ENCODE peak calls at places on chromosomes 4 and X, in eight cellular contexts. W is GM12865, J is astrocyte of the spinal cord, A is uterus, B is epithelial cell of proximal tubule, Q is A673, O is prostate gland, N is AG09309. X is an unnamed sample.

GRCh38 chr4:11323771-11324170 is 104.9 kb downstream of the HS3ST1 start:
- DNase-seq in W (no peak), J (no peak), A (no peak), B (no peak), Q (no peak), O (no peak), N (no peak), X (no peak)

GRCh38 chr4:14841801-14842748 is 160.2 kb upstream of the CPEB2 start:
- DNase-seq in W (no peak), J (no peak), A (no peak), B (no peak), Q (peak), O (no peak), N (no peak), X (no peak)

GRCh38 chr4:8314691-8315255 is 45.2 kb downstream of the HTRA3 start:
- DNase-seq in W (no peak), J (no peak), A (peak), B (no peak), Q (no peak), O (no peak), N (no peak), X (no peak)

GRCh38 chrX:154002215-154002719 is 17.4 kb downstream of the IRAK1 start:
- DNase-seq in W (peak), J (peak), A (no peak), B (peak), Q (peak), O (no peak), N (peak), X (peak)

GRCh38 chr4:117560329-117560728 is 474.0 kb upstream of the NDST3 start:
- DNase-seq in W (peak), J (peak), A (no peak), B (no peak), Q (peak), O (no peak), N (no peak), X (no peak)

GRCh38 chr4:124132161-124132560 is 580.4 kb downstream of the ANKRD50 start:
- DNase-seq in W (no peak), J (no peak), A (no peak), B (no peak), Q (no peak), O (no peak), N (no peak), X (no peak)

GRCh38 chr4:128776794-128777216 is 32.7 kb upstream of the JADE1 start:
- DNase-seq in W (no peak), J (peak), A (no peak), B (peak), Q (peak), O (no peak), N (peak), X (peak)

GRCh38 chrX:16970977-16971376 is 24.5 kb downstream of the REPS2 start:
- DNase-seq in W (no peak), J (peak), A (no peak), B (no peak), Q (no peak), O (no peak), N (no peak), X (no peak)

GRCh38 chr4:185775792-185776555 is 36.0 kb downstream of the SORBS2 start:
- DNase-seq in W (no peak), J (peak), A (no peak), B (no peak), Q (no peak), O (no peak), N (no peak), X (no peak)

DNA sequence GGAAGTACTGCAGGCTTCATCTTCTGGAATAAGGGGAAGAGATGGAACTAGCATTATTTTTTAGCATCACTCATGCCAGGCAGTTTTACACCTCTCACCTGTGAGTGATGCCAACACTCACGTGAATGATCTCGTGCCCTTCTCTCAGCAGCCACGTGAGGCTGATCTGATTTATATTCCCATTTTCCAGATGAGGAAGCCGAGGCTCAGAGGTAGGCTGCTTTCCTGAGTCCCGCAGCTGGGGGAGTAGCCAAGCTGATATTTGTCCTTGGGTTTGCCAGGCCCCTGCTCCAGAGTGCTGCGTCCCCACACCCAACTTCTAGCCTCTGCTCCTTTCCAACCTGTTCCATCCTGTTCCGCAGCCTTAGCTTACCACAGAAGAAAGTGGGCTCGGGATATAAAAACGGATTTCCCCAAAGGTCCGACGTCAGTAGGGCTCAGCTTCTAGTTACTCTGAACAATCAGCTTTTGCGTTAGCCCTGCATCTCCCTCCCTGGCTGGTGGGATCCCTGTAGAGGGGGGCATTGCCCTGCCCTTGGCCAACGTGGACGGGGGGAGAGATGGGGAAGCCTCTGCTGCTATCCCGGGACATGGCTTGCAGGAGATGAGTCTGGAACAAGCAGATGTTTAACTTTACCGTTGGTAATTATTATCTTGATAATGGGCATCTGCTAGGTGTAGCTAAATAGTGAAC is 9.3 kb downstream of the EVC start:
- DNase-seq in W (no peak), J (no peak), A (no peak), B (no peak), Q (no peak), O (no peak), N (no peak), X (no peak)
- H3K4me3 ChIP-seq in W (no peak), J (no peak), A (no peak), B (no peak), Q (no peak), O (no peak), N (no peak), X (no peak)

DNA sequence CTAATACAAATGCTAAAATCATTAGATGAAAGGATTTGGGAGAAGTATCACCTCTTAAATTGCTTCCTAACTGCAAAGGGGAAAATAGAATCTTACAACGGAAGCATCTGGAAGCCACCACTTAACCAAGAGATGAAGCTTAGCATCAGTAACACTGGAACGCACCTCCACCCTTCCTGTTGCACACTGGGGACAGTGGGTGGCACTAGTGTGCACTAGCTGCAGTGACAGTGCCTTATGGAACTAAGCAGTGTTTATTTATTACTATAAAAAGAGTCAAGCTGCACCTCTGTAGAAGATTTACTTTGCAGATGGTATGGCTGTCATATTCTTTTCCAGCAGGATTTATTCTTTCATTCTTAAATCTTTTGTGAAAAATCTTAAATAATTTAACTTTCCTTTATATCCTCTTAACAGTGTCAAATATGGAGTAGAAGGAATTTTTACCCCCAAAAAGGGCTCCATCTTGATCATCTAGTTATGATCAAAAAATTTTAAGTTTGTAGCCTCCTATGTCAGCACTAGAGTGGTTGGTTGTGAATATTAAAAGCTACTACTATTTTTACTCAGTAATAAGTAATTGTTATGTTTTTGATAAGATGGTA is 76.7 kb downstream of the SCD5 start:
- DNase-seq in W (peak), J (no peak), A (no peak), B (no peak), Q (peak), O (peak), N (no peak), X (no peak)
- H3K4me3 ChIP-seq in W (no peak), J (no peak), A (no peak), B (no peak), Q (no peak), O (no peak), N (no peak), X (no peak)

DNA sequence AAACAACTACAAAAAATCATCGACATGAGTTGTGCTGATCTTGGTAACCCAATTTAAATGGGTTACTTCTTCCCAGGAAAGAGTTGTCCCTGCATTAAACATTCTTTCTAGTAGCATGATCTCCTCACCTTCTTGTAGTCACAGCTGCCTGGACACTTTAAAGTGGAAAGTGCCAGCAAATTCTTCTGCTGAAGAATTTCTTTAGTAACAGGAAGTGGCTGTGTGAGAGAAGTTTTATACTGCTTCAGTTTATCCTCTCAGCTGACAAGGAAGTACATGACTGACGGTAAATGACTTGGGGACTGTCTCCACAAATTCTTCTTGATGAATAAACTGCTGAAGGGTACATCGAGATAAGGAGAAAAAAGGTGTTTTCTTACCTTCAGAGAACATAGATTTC is 18.2 kb upstream of the TNIP3 start:
- DNase-seq in W (peak), J (peak), A (no peak), B (no peak), Q (no peak), O (peak), N (no peak), X (no peak)
- H3K4me3 ChIP-seq in W (peak), J (no peak), A (no peak), B (no peak), Q (no peak), O (no peak), N (no peak), X (no peak)

DNA sequence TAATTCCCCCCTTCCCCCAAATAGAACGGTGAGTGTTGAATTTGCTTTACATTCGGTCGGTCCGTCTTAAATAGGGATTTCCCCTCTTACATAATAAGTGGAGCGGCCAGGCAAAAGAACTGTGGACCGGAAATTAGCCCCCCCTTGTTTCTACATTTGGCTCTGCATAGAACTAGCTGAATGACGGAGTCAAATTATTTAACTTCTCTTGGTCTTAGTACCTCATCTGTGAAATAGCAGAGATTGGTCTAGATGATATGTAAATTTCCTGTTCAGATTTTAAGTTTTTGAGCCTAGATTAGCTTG is 1.3 kb downstream of the SPATA18 start:
- DNase-seq in W (peak), J (peak), A (no peak), B (no peak), Q (no peak), O (peak), N (no peak), X (no peak)
- H3K4me3 ChIP-seq in W (peak), J (peak), A (no peak), B (peak), Q (no peak), O (no peak), N (peak), X (peak)

GRCh38 chrX:119755981-119756533 is 2.3 kb upstream of the SOWAHD start:
- DNase-seq in W (peak), J (no peak), A (no peak), B (no peak), Q (no peak), O (no peak), N (no peak), X (no peak)

GRCh38 chrX:119757979-119758681 is at the start of gene SOWAHD:
- DNase-seq in W (peak), J (no peak), A (peak), B (no peak), Q (no peak), O (no peak), N (no peak), X (no peak)

GRCh38 chrX:119757646-119757978 is 776 bp upstream of the SOWAHD start:
- DNase-seq in W (no peak), J (no peak), A (no peak), B (no peak), Q (no peak), O (no peak), N (no peak), X (no peak)

GRCh38 chrX:119758682-119759332 is 419 bp downstream of the SOWAHD start:
- DNase-seq in W (peak), J (no peak), A (no peak), B (no peak), Q (peak), O (no peak), N (no peak), X (no peak)

GRCh38 chrX:119756926-119757635 is 1.3 kb upstream of the SOWAHD start:
- DNase-seq in W (peak), J (no peak), A (no peak), B (no peak), Q (no peak), O (no peak), N (no peak), X (no peak)
- H3K4me3 ChIP-seq in W (peak), J (no peak), A (no peak), B (no peak), Q (no peak), O (no peak), N (no peak), X (no peak)

GRCh38 chrX:9912341-9912740 is 54.8 kb upstream of the CLDN34 start:
- DNase-seq in W (no peak), J (peak), A (no peak), B (no peak), Q (no peak), O (peak), N (no peak), X (no peak)
- H3K4me3 ChIP-seq in W (no peak), J (peak), A (no peak), B (no peak), Q (no peak), O (no peak), N (no peak), X (peak)

DNA sequence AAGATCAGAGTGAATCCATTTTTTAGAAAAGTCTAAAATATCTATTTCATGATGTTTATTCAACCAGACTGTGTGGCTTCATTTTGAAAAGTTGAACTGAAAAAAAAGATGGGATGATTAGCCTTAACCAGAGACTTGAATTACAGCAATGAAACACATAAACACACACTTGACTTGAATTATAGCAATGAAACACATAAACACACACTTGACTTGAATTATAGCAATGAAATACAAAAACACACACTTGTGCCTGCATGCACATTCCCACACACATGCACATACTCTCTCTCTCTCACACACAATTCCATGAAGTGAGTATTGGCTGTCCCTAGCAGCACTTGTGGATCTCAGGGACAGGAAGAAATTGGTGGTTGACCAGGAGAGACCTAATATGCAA is 286.8 kb downstream of the USP46 start:
- DNase-seq in W (no peak), J (no peak), A (no peak), B (no peak), Q (no peak), O (no peak), N (no peak), X (no peak)
- H3K4me3 ChIP-seq in W (no peak), J (no peak), A (no peak), B (no peak), Q (no peak), O (no peak), N (no peak), X (no peak)